ENCODE peak calls at places on chromosomes 13 and 19, in ten cellular contexts. G is NCI-H510A treated with DMSO at 0.1 percent for 48 hours; K is stimulated activated CD8-positive, alpha-beta memory T cell treated with anti-CD3 and anti-CD28 coated beads, Interleukin-7, amount 100 ng/mL, for 1 hour; W is H54; V is transverse colon; C is activated T-helper 2 cell treated with anti-CD3 and anti-CD28 coated beads, Interferon-gamma antibody, Interleukin-2, Interleukin-4, amounts not matched to agents 10 μg/mL and 5 μg/mL and 100 μg/mL, durations not matched to agents 14 hours and 24 hours and 36 hours; F is AG20443; J is type B pancreatic cell; Q is neural crest cell; U is AG04449. Z is an unnamed sample.

GRCh38 chr13:24187185-24187584 is 26.7 kb downstream of the SPATA13 start:
- DNase-seq in Q (no peak), C (no peak), G (no peak), J (no peak), V (no peak), U (no peak), K (no peak), W (no peak), F (no peak), Z (peak)

GRCh38 chr19:8460516-8461298 is 15.9 kb downstream of the HNRNPM start:
- DNase-seq in G (no peak), V (no peak), J (no peak), C (no peak), U (no peak), Q (no peak), W (no peak), F (no peak), K (no peak), Z (no peak)

GRCh38 chr19:18379803-18380747 is 5.9 kb upstream of the GDF15 start:
- DNase-seq in J (no peak), Q (no peak), W (peak), C (no peak), U (no peak), F (peak), V (peak), G (peak), K (no peak), Z (peak)

GRCh38 chr13:37289212-37289935 is 183.9 kb upstream of the CSNK1A1L start:
- DNase-seq in J (no peak), F (no peak), C (no peak), W (no peak), G (no peak), U (no peak), Q (no peak), V (no peak), K (no peak), Z (no peak)

GRCh38 chr19:43290568-43291359 is 21.4 kb upstream of the PSG9 start:
- DNase-seq in J (no peak), F (no peak), V (no peak), U (no peak), W (no peak), K (no peak), G (no peak), C (no peak), Q (peak), Z (peak)

GRCh38 chr13:50573046-50573445 is 270.4 kb downstream of the DLEU7 start:
- DNase-seq in G (no peak), Q (no peak), C (no peak), U (no peak), K (no peak), W (no peak), J (no peak), F (no peak), V (no peak), Z (no peak)

GRCh38 chr13:48775804-48776203 is 122.1 kb downstream of the CYSLTR2 start:
- DNase-seq in G (no peak), J (no peak), V (no peak), U (peak), Q (no peak), C (no peak), F (peak), W (no peak), K (no peak), Z (no peak)

GRCh38 chr19:47446534-47447469 is 24.9 kb downstream of the SLC8A2 start:
- DNase-seq in F (no peak), G (no peak), J (no peak), V (peak), Q (no peak), K (no peak), W (no peak), C (peak), U (no peak), Z (peak)

GRCh38 chr13:73722120-73722519 is 412.1 kb downstream of the KLF12 start:
- DNase-seq in Q (no peak), F (peak), G (no peak), U (no peak), K (no peak), V (no peak), J (no peak), W (peak), C (no peak), Z (peak)

GRCh38 chr13:26653310-26653709 is 95.8 kb downstream of the WASF3 start:
- DNase-seq in Q (no peak), F (peak), C (no peak), V (no peak), J (no peak), K (no peak), U (peak), W (no peak), G (no peak), Z (no peak)

GRCh38 chr19:41083516-41083915 is 4.7 kb upstream of the CYP2A13 start:
- DNase-seq in F (no peak), C (no peak), G (no peak), W (no peak), U (no peak), J (no peak), K (no peak), Q (no peak), V (no peak), Z (peak)

GRCh38 chr13:26469602-26470001 is 87.9 kb upstream of the WASF3 start:
- DNase-seq in F (no peak), U (no peak), K (no peak), V (no peak), W (no peak), J (no peak), C (no peak), Q (no peak), G (no peak), Z (no peak)

GRCh38 chr13:95296326-95296939 is 4.8 kb downstream of the ABCC4 start:
- DNase-seq in W (peak), C (no peak), F (peak), U (no peak), G (peak), K (no peak), V (peak), J (no peak), Q (peak), Z (peak)

GRCh38 chr13:43664700-43665191 is 122.0 kb downstream of the ENOX1 start:
- DNase-seq in K (no peak), W (peak), F (peak), C (no peak), V (peak), J (no peak), U (peak), G (no peak), Q (no peak), Z (no peak)

GRCh38 chr13:51297556-51297955 is 41.9 kb upstream of the SERPINE3 start:
- DNase-seq in G (no peak), Q (no peak), K (no peak), J (no peak), V (no peak), C (no peak), U (no peak), F (no peak), W (no peak), Z (no peak)